ENCODE peak calls at places on chromosome 17, in eight cellular contexts. Y, P, V, B, D, I, E and L are unnamed samples.

GRCh38 chr17:16442141-16442540 is 26.8 kb downstream of the TRPV2 start:
- DNase-seq in Y (no peak), P (no peak), V (no peak), B (no peak), D (no peak), I (no peak), E (no peak), L (no peak)

GRCh38 chr17:9401434-9401833 is 174.2 kb downstream of the STX8 start:
- DNase-seq in Y (no peak), P (peak; percentile 28), V (no peak), B (no peak), D (no peak), I (no peak), E (no peak), L (no peak)

GRCh38 chr17:48261297-48261880 is 153.8 kb downstream of the SNX11 start:
- DNase-seq in Y (no peak), P (peak; percentile 74), V (no peak), B (peak; percentile 57), D (peak; percentile 30), I (no peak), E (no peak), L (no peak)

GRCh38 chr17:36529121-36529520 is 5.5 kb downstream of the MYO19 start:
- DNase-seq in Y (no peak), P (no peak), V (no peak), B (no peak), D (no peak), I (no peak), E (no peak), L (peak; percentile 6)

GRCh38 chr17:75047398-75048098 is 523 bp downstream of the KCTD2 start:
- DNase-seq in Y (no peak), P (no peak), V (peak; percentile 75), B (no peak), D (peak; percentile 51), I (no peak), E (peak; percentile 80), L (peak; percentile 83)

GRCh38 chr17:50593321-50593720 is 32.8 kb downstream of the CACNA1G start:
- DNase-seq in Y (peak; percentile 49), P (no peak), V (no peak), B (no peak), D (no peak), I (no peak), E (no peak), L (no peak)

GRCh38 chr17:47323382-47324223 is at the start of gene EFCAB13:
- DNase-seq in Y (peak; percentile 90), P (peak; percentile 83), V (peak; percentile 94), B (peak; percentile 85), D (peak; percentile 92), I (peak; percentile 54), E (peak; percentile 95), L (peak; percentile 92)

GRCh38 chr17:17098426-17099035 is 56.3 kb downstream of the MPRIP start:
- DNase-seq in Y (no peak), P (no peak), V (peak; percentile 67), B (no peak), D (no peak), I (no peak), E (peak; percentile 76), L (no peak)

GRCh38 chr17:56754523-56755208 is 79.1 kb downstream of the C17orf67 start:
- DNase-seq in Y (no peak), P (peak; percentile 70), V (no peak), B (no peak), D (no peak), I (no peak), E (no peak), L (no peak)

GRCh38 chr17:41645371-41646063 is 21.1 kb upstream of the KRT17 start:
- DNase-seq in Y (no peak), P (peak; percentile 64), V (no peak), B (no peak), D (no peak), I (no peak), E (no peak), L (no peak)

GRCh38 chr17:38893612-38894011 is 23.8 kb downstream of the LASP1 start:
- DNase-seq in Y (no peak), P (no peak), V (no peak), B (no peak), D (peak; percentile 43), I (no peak), E (no peak), L (no peak)

GRCh38 chr17:64074704-64075484 is 54.5 kb upstream of the ICAM2 start:
- DNase-seq in Y (peak; percentile 69), P (peak; percentile 66), V (no peak), B (no peak), D (no peak), I (no peak), E (no peak), L (no peak)

GRCh38 chr17:64081802-64082799 is 47.8 kb downstream of the ERN1 start:
- DNase-seq in Y (no peak), P (peak; percentile 79), V (no peak), B (no peak), D (peak; percentile 34), I (peak; percentile 72), E (no peak), L (no peak)

GRCh38 chr17:64080174-64080618 is 49.7 kb downstream of the ERN1 start:
- DNase-seq in Y (no peak), P (no peak), V (no peak), B (no peak), D (no peak), I (no peak), E (no peak), L (no peak)

GRCh38 chr17:64073771-64074703 is 53.6 kb upstream of the ICAM2 start:
- DNase-seq in Y (no peak), P (no peak), V (no peak), B (no peak), D (no peak), I (peak; percentile 62), E (no peak), L (no peak)

GRCh38 chr17:64077409-64077808 is 52.5 kb downstream of the ERN1 start:
- DNase-seq in Y (peak; percentile 60), P (no peak), V (no peak), B (no peak), D (no peak), I (no peak), E (no peak), L (no peak)
- H3K27ac ChIP-seq in Y (peak overlapping the region; percentile 52), P (peak overlapping the region; percentile 89), V (no peak overlapping the region), B (no peak overlapping the region), D (no peak overlapping the region), I (peak overlapping the region; percentile 61), E (no peak overlapping the region), L (no peak overlapping the region)

DNA sequence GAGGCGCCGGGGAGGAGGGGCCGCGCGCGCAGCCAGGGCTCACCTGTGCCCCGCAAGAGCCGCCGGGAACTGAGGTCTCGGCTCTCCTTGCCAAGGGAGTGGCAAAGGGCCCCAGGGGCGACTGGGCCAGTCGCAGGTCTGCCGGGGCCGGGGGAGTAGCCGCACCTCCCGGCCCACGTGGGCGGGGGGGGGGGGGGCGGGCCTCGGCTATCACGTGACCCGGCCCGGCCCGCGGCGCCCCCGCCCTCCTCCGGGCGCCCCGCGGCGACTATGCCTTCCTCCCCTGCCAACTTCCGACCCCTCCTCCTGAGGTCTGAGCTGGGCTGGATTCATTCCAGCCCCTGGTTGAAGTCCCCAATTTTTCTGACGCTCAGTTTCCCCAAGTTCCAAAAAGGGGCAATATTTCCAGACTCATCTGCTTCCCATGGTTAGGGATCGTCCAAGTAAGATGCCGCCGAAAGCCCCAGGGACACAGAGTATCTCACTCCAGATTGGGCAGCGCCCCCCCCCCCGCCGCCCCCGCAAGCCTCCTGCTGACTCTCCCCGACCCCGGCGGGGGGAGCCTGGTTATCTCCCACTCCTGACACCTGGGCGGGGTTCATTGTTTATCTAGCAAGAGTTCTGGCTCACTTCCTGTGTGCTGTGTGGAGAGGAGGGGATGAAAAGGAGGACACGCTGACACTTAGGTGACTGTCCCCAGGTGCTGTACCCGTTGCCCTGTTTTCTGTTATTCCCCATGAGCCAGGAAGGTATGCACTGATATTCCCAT is at the start of gene TMC6:
- DNase-seq in Y (peak; percentile 74), P (peak; percentile 74), V (no peak), B (no peak), D (peak; percentile 83), I (no peak), E (peak; percentile 66), L (peak; percentile 81)
- TF ChIP-seq POLR2A in Y (no peak), P (peak; percentile 38), V (no peak), B (no peak), D (no peak), I (peak; percentile 89), E (peak; percentile 23), L (no peak)

GRCh38 chr17:30780343-30780742 is 44.1 kb downstream of the CRLF3 start:
- DNase-seq in Y (no peak), P (no peak), V (no peak), B (no peak), D (no peak), I (peak; percentile 47), E (no peak), L (no peak)

DNA sequence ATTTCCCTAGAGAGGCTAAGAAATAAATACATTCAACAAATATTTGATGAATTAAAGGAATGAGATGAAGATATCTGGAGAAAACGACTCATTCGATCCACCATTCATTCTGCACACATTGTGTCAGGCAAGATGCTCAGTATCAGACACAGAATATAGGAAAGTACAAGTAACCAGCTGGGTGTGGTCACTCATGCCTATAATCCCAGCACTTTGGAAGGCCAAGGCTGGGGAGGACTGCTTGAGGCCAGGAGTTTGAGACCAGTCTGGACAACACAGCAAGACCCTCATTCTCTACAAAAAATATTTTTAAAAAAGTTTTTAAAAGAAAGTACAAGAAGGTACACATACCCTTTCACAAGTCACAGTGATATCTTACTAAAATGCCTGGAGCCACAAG is 42.3 kb downstream of the CRLF3 start:
- DNase-seq in Y (no peak), P (no peak), V (no peak), B (no peak), D (no peak), I (no peak), E (no peak), L (no peak)
- TF ChIP-seq EP300 in Y (no peak), P (no peak), V (no peak), B (no peak), D (no peak), I (no peak), E (no peak), L (no peak)

GRCh38 chr17:74006366-74006765 is 197.1 kb upstream of the RPL38 start:
- DNase-seq in Y (no peak), P (no peak), V (no peak), B (no peak), D (no peak), I (no peak), E (no peak), L (no peak)

GRCh38 chr17:74011963-74012362 is 191.5 kb upstream of the RPL38 start:
- DNase-seq in Y (no peak), P (no peak), V (no peak), B (no peak), D (no peak), I (no peak), E (no peak), L (no peak)

GRCh38 chr17:74010903-74011302 is 192.6 kb upstream of the RPL38 start:
- DNase-seq in Y (no peak), P (no peak), V (no peak), B (no peak), D (no peak), I (no peak), E (no peak), L (no peak)

GRCh38 chr17:74005790-74006189 is 197.7 kb upstream of the RPL38 start:
- DNase-seq in Y (no peak), P (no peak), V (no peak), B (no peak), D (no peak), I (no peak), E (no peak), L (no peak)

DNA sequence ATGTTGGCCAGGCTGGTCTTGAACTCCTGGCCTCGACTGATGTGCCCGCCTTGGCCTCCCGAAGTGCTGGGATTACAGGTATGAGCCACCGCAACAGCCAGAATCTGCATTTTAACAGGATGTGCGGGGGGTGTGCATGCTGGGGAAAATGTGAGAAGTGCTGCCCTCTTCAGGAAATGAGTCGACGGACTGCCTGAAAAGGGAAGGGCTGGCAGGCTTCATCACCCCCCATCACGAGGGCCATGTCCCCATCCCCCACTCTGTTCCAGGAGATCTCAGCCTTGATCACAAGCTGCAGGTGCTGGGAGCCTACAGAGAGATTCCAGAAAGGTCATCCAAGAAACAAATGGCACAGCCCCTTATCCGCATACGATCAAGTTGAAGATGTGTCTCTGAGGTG is 195.3 kb upstream of the RPL38 start:
- DNase-seq in Y (no peak), P (peak; percentile 63), V (no peak), B (peak; percentile 21), D (peak; percentile 11), I (no peak), E (no peak), L (no peak)
- H3K27ac ChIP-seq in Y (no peak overlapping the region), P (no peak overlapping the region), V (no peak overlapping the region), B (no peak overlapping the region), D (no peak overlapping the region), I (no peak overlapping the region), E (no peak overlapping the region), L (no peak overlapping the region)